ENCODE peak calls at places on chromosomes 16 and 17, in nine cellular contexts. One of them, this sample, is unnamed.

GRCh38 chr17:48012151-48012520 is 25.5 kb downstream of the COPZ2 start:
- DNase-seq in activated CD4-positive, alpha-beta T cell treated with anti-CD3 and anti-CD28 coated beads for 48 hours: peak
- DNase-seq in pulmonary artery endothelial cell: no peak
- DNase-seq in activated T-cell treated with anti-CD3 and anti-CD28 coated beads for 1 hour: peak
- DNase-seq in DND-41: peak
- DNase-seq in activated CD4-positive, CD25-positive, alpha-beta regulatory T cell: peak
- DNase-seq in NT2/D1: no peak
- DNase-seq in colonic mucosa: no peak
- DNase-seq in kidney epithelial cell: no peak
- DNase-seq in this sample: no peak

GRCh38 chr16:10751291-10751697 is 7.7 kb downstream of the NUBP1 start:
- DNase-seq in activated CD4-positive, alpha-beta T cell treated with anti-CD3 and anti-CD28 coated beads for 48 hours: peak
- DNase-seq in pulmonary artery endothelial cell: no peak
- DNase-seq in activated T-cell treated with anti-CD3 and anti-CD28 coated beads for 1 hour: no peak
- DNase-seq in DND-41: no peak
- DNase-seq in activated CD4-positive, CD25-positive, alpha-beta regulatory T cell: no peak
- DNase-seq in NT2/D1: no peak
- DNase-seq in colonic mucosa: no peak
- DNase-seq in kidney epithelial cell: no peak
- DNase-seq in this sample: no peak

GRCh38 chr16:50244140-50244503 is 22.2 kb upstream of the ADCY7 start:
- DNase-seq in activated CD4-positive, alpha-beta T cell treated with anti-CD3 and anti-CD28 coated beads for 48 hours: no peak
- DNase-seq in pulmonary artery endothelial cell: no peak
- DNase-seq in activated T-cell treated with anti-CD3 and anti-CD28 coated beads for 1 hour: no peak
- DNase-seq in DND-41: no peak
- DNase-seq in activated CD4-positive, CD25-positive, alpha-beta regulatory T cell: no peak
- DNase-seq in NT2/D1: no peak
- DNase-seq in colonic mucosa: no peak
- DNase-seq in kidney epithelial cell: no peak
- DNase-seq in this sample: no peak

GRCh38 chr17:143785-144281 is 6.5 kb downstream of the SCGB1C2 start:
- DNase-seq in activated CD4-positive, alpha-beta T cell treated with anti-CD3 and anti-CD28 coated beads for 48 hours: peak
- DNase-seq in pulmonary artery endothelial cell: no peak
- DNase-seq in activated T-cell treated with anti-CD3 and anti-CD28 coated beads for 1 hour: peak
- DNase-seq in DND-41: peak
- DNase-seq in activated CD4-positive, CD25-positive, alpha-beta regulatory T cell: peak
- DNase-seq in NT2/D1: peak
- DNase-seq in colonic mucosa: peak
- DNase-seq in kidney epithelial cell: no peak
- DNase-seq in this sample: peak

GRCh38 chr17:64423881-64424280 is 25.0 kb upstream of the MILR1 start:
- DNase-seq in activated CD4-positive, alpha-beta T cell treated with anti-CD3 and anti-CD28 coated beads for 48 hours: no peak
- DNase-seq in pulmonary artery endothelial cell: no peak
- DNase-seq in activated T-cell treated with anti-CD3 and anti-CD28 coated beads for 1 hour: no peak
- DNase-seq in DND-41: no peak
- DNase-seq in activated CD4-positive, CD25-positive, alpha-beta regulatory T cell: no peak
- DNase-seq in NT2/D1: no peak
- DNase-seq in colonic mucosa: no peak
- DNase-seq in kidney epithelial cell: no peak
- DNase-seq in this sample: no peak

GRCh38 chr17:81470270-81470943 is 42.2 kb downstream of the ACTG1 start:
- DNase-seq in activated CD4-positive, alpha-beta T cell treated with anti-CD3 and anti-CD28 coated beads for 48 hours: no peak
- DNase-seq in pulmonary artery endothelial cell: no peak
- DNase-seq in activated T-cell treated with anti-CD3 and anti-CD28 coated beads for 1 hour: no peak
- DNase-seq in DND-41: no peak
- DNase-seq in activated CD4-positive, CD25-positive, alpha-beta regulatory T cell: no peak
- DNase-seq in NT2/D1: no peak
- DNase-seq in colonic mucosa: no peak
- DNase-seq in kidney epithelial cell: no peak
- DNase-seq in this sample: no peak

GRCh38 chr17:48066192-48066591 is 18.0 kb downstream of the NFE2L1 start:
- DNase-seq in activated CD4-positive, alpha-beta T cell treated with anti-CD3 and anti-CD28 coated beads for 48 hours: no peak
- DNase-seq in pulmonary artery endothelial cell: no peak
- DNase-seq in activated T-cell treated with anti-CD3 and anti-CD28 coated beads for 1 hour: no peak
- DNase-seq in DND-41: no peak
- DNase-seq in activated CD4-positive, CD25-positive, alpha-beta regulatory T cell: no peak
- DNase-seq in NT2/D1: no peak
- DNase-seq in colonic mucosa: no peak
- DNase-seq in kidney epithelial cell: no peak
- DNase-seq in this sample: no peak

GRCh38 chr16:75559564-75560372 is 3.7 kb upstream of the TMEM231 start:
- DNase-seq in activated CD4-positive, alpha-beta T cell treated with anti-CD3 and anti-CD28 coated beads for 48 hours: no peak
- DNase-seq in pulmonary artery endothelial cell: no peak
- DNase-seq in activated T-cell treated with anti-CD3 and anti-CD28 coated beads for 1 hour: no peak
- DNase-seq in DND-41: no peak
- DNase-seq in activated CD4-positive, CD25-positive, alpha-beta regulatory T cell: no peak
- DNase-seq in NT2/D1: no peak
- DNase-seq in colonic mucosa: no peak
- DNase-seq in kidney epithelial cell: peak
- DNase-seq in this sample: no peak

GRCh38 chr17:32502013-32502412 is 15.2 kb downstream of the CDK5R1 start:
- DNase-seq in activated CD4-positive, alpha-beta T cell treated with anti-CD3 and anti-CD28 coated beads for 48 hours: no peak
- DNase-seq in pulmonary artery endothelial cell: no peak
- DNase-seq in activated T-cell treated with anti-CD3 and anti-CD28 coated beads for 1 hour: no peak
- DNase-seq in DND-41: no peak
- DNase-seq in activated CD4-positive, CD25-positive, alpha-beta regulatory T cell: no peak
- DNase-seq in NT2/D1: no peak
- DNase-seq in colonic mucosa: no peak
- DNase-seq in kidney epithelial cell: no peak
- DNase-seq in this sample: no peak

GRCh38 chr17:42748202-42748905 is 3.5 kb upstream of the EZH1 start:
- DNase-seq in activated CD4-positive, alpha-beta T cell treated with anti-CD3 and anti-CD28 coated beads for 48 hours: no peak
- DNase-seq in pulmonary artery endothelial cell: no peak
- DNase-seq in activated T-cell treated with anti-CD3 and anti-CD28 coated beads for 1 hour: no peak
- DNase-seq in DND-41: no peak
- DNase-seq in activated CD4-positive, CD25-positive, alpha-beta regulatory T cell: no peak
- DNase-seq in NT2/D1: no peak
- DNase-seq in colonic mucosa: no peak
- DNase-seq in kidney epithelial cell: no peak
- DNase-seq in this sample: no peak

GRCh38 chr16:85138825-85139627 is 26.8 kb upstream of the CIBAR2 start:
- DNase-seq in activated CD4-positive, alpha-beta T cell treated with anti-CD3 and anti-CD28 coated beads for 48 hours: no peak
- DNase-seq in pulmonary artery endothelial cell: no peak
- DNase-seq in activated T-cell treated with anti-CD3 and anti-CD28 coated beads for 1 hour: no peak
- DNase-seq in DND-41: no peak
- DNase-seq in activated CD4-positive, CD25-positive, alpha-beta regulatory T cell: no peak
- DNase-seq in NT2/D1: no peak
- DNase-seq in colonic mucosa: no peak
- DNase-seq in kidney epithelial cell: no peak
- DNase-seq in this sample: no peak

GRCh38 chr17:46964315-46965265 is 14.5 kb downstream of the RPRML start:
- DNase-seq in activated CD4-positive, alpha-beta T cell treated with anti-CD3 and anti-CD28 coated beads for 48 hours: no peak
- DNase-seq in pulmonary artery endothelial cell: no peak
- DNase-seq in activated T-cell treated with anti-CD3 and anti-CD28 coated beads for 1 hour: no peak
- DNase-seq in DND-41: peak
- DNase-seq in activated CD4-positive, CD25-positive, alpha-beta regulatory T cell: no peak
- DNase-seq in NT2/D1: no peak
- DNase-seq in colonic mucosa: no peak
- DNase-seq in kidney epithelial cell: no peak
- DNase-seq in this sample: peak

GRCh38 chr16:66222756-66223155 is 143.7 kb upstream of the CDH5 start:
- DNase-seq in activated CD4-positive, alpha-beta T cell treated with anti-CD3 and anti-CD28 coated beads for 48 hours: no peak
- DNase-seq in pulmonary artery endothelial cell: no peak
- DNase-seq in activated T-cell treated with anti-CD3 and anti-CD28 coated beads for 1 hour: no peak
- DNase-seq in DND-41: no peak
- DNase-seq in activated CD4-positive, CD25-positive, alpha-beta regulatory T cell: no peak
- DNase-seq in NT2/D1: no peak
- DNase-seq in colonic mucosa: no peak
- DNase-seq in kidney epithelial cell: no peak
- DNase-seq in this sample: no peak

GRCh38 chr17:82400830-82401229 is 17.3 kb upstream of the HEXD start:
- DNase-seq in activated CD4-positive, alpha-beta T cell treated with anti-CD3 and anti-CD28 coated beads for 48 hours: peak
- DNase-seq in pulmonary artery endothelial cell: no peak
- DNase-seq in activated T-cell treated with anti-CD3 and anti-CD28 coated beads for 1 hour: peak
- DNase-seq in DND-41: peak
- DNase-seq in activated CD4-positive, CD25-positive, alpha-beta regulatory T cell: no peak
- DNase-seq in NT2/D1: no peak
- DNase-seq in colonic mucosa: peak
- DNase-seq in kidney epithelial cell: no peak
- DNase-seq in this sample: no peak

GRCh38 chr17:2059125-2059836 is 4.4 kb downstream of the HIC1 start:
- DNase-seq in activated CD4-positive, alpha-beta T cell treated with anti-CD3 and anti-CD28 coated beads for 48 hours: no peak
- DNase-seq in pulmonary artery endothelial cell: no peak
- DNase-seq in activated T-cell treated with anti-CD3 and anti-CD28 coated beads for 1 hour: no peak
- DNase-seq in DND-41: no peak
- DNase-seq in activated CD4-positive, CD25-positive, alpha-beta regulatory T cell: no peak
- DNase-seq in NT2/D1: no peak
- DNase-seq in colonic mucosa: no peak
- DNase-seq in kidney epithelial cell: no peak
- DNase-seq in this sample: no peak

GRCh38 chr17:59839646-59840328 is 53.0 kb downstream of the TUBD1 start:
- DNase-seq in activated CD4-positive, alpha-beta T cell treated with anti-CD3 and anti-CD28 coated beads for 48 hours: no peak
- DNase-seq in pulmonary artery endothelial cell: no peak
- DNase-seq in activated T-cell treated with anti-CD3 and anti-CD28 coated beads for 1 hour: no peak
- DNase-seq in DND-41: no peak
- DNase-seq in activated CD4-positive, CD25-positive, alpha-beta regulatory T cell: no peak
- DNase-seq in NT2/D1: no peak
- DNase-seq in colonic mucosa: no peak
- DNase-seq in kidney epithelial cell: no peak
- DNase-seq in this sample: no peak

GRCh38 chr16:84950906-84951305 is 60.4 kb downstream of the ZDHHC7 start:
- DNase-seq in activated CD4-positive, alpha-beta T cell treated with anti-CD3 and anti-CD28 coated beads for 48 hours: peak
- DNase-seq in pulmonary artery endothelial cell: no peak
- DNase-seq in activated T-cell treated with anti-CD3 and anti-CD28 coated beads for 1 hour: peak
- DNase-seq in DND-41: peak
- DNase-seq in activated CD4-positive, CD25-positive, alpha-beta regulatory T cell: no peak
- DNase-seq in NT2/D1: no peak
- DNase-seq in colonic mucosa: no peak
- DNase-seq in kidney epithelial cell: no peak
- DNase-seq in this sample: no peak

GRCh38 chr17:61398721-61399130 is 917 bp upstream of the TBX2 start:
- DNase-seq in activated CD4-positive, alpha-beta T cell treated with anti-CD3 and anti-CD28 coated beads for 48 hours: no peak
- DNase-seq in pulmonary artery endothelial cell: no peak
- DNase-seq in activated T-cell treated with anti-CD3 and anti-CD28 coated beads for 1 hour: no peak
- DNase-seq in DND-41: no peak
- DNase-seq in activated CD4-positive, CD25-positive, alpha-beta regulatory T cell: no peak
- DNase-seq in NT2/D1: no peak
- DNase-seq in colonic mucosa: no peak
- DNase-seq in kidney epithelial cell: no peak
- DNase-seq in this sample: no peak

GRCh38 chr16:53415504-53415903 is 18.8 kb upstream of the RBL2 start:
- DNase-seq in activated CD4-positive, alpha-beta T cell treated with anti-CD3 and anti-CD28 coated beads for 48 hours: no peak
- DNase-seq in pulmonary artery endothelial cell: no peak
- DNase-seq in activated T-cell treated with anti-CD3 and anti-CD28 coated beads for 1 hour: no peak
- DNase-seq in DND-41: no peak
- DNase-seq in activated CD4-positive, CD25-positive, alpha-beta regulatory T cell: no peak
- DNase-seq in NT2/D1: no peak
- DNase-seq in colonic mucosa: no peak
- DNase-seq in kidney epithelial cell: no peak
- DNase-seq in this sample: no peak

GRCh38 chr16:51151435-51151950 is 423 bp upstream of the SALL1 start:
- DNase-seq in activated CD4-positive, alpha-beta T cell treated with anti-CD3 and anti-CD28 coated beads for 48 hours: peak
- DNase-seq in pulmonary artery endothelial cell: no peak
- DNase-seq in activated T-cell treated with anti-CD3 and anti-CD28 coated beads for 1 hour: no peak
- DNase-seq in DND-41: no peak
- DNase-seq in activated CD4-positive, CD25-positive, alpha-beta regulatory T cell: no peak
- DNase-seq in NT2/D1: peak
- DNase-seq in colonic mucosa: peak
- DNase-seq in kidney epithelial cell: no peak
- DNase-seq in this sample: peak